ENCODE peak calls at places on chromosomes 7 and 10, in six cellular contexts. One of them, this sample, is unnamed.

GRCh38 chr10:22673785-22674184 is 40.6 kb downstream of the PIP4K2A start:
- DNase-seq in T follicular helper cell: no peak
- DNase-seq in stimulated activated CD4-positive, alpha-beta T cell treated with anti-CD3 and anti-CD28 coated beads, Interleukin-2, amount 100 ng/mL, for 48 hours: no peak
- DNase-seq in activated B cell treated with CpG ODN at 0.5 μM for 24 hours: no peak
- DNase-seq in T-cell: no peak
- DNase-seq in chondrocyte: no peak
- DNase-seq in this sample: no peak

GRCh38 chr7:12178317-12178716 is 32.8 kb upstream of the TMEM106B start:
- DNase-seq in chondrocyte: no peak
- DNase-seq in T follicular helper cell: no peak
- DNase-seq in activated B cell treated with CpG ODN at 0.5 μM for 24 hours: no peak
- DNase-seq in T-cell: no peak
- DNase-seq in stimulated activated CD4-positive, alpha-beta T cell treated with anti-CD3 and anti-CD28 coated beads, Interleukin-2, amount 100 ng/mL, for 48 hours: no peak
- DNase-seq in this sample: no peak

GRCh38 chr7:39946693-39947092 is 3.4 kb upstream of the CDK13 start:
- DNase-seq in chondrocyte: no peak
- DNase-seq in T-cell: no peak
- DNase-seq in activated B cell treated with CpG ODN at 0.5 μM for 24 hours: no peak
- DNase-seq in stimulated activated CD4-positive, alpha-beta T cell treated with anti-CD3 and anti-CD28 coated beads, Interleukin-2, amount 100 ng/mL, for 48 hours: no peak
- DNase-seq in T follicular helper cell: no peak
- DNase-seq in this sample: no peak

GRCh38 chr10:80452069-80452468 is 2.0 kb upstream of the TSPAN14 start:
- DNase-seq in stimulated activated CD4-positive, alpha-beta T cell treated with anti-CD3 and anti-CD28 coated beads, Interleukin-2, amount 100 ng/mL, for 48 hours: no peak
- DNase-seq in T-cell: no peak
- DNase-seq in T follicular helper cell: no peak
- DNase-seq in chondrocyte: no peak
- DNase-seq in activated B cell treated with CpG ODN at 0.5 μM for 24 hours: no peak
- DNase-seq in this sample: no peak

GRCh38 chr10:7593905-7594304 is 72.9 kb downstream of the ITIH5 start:
- DNase-seq in chondrocyte: no peak
- DNase-seq in activated B cell treated with CpG ODN at 0.5 μM for 24 hours: no peak
- DNase-seq in T-cell: no peak
- DNase-seq in T follicular helper cell: no peak
- DNase-seq in stimulated activated CD4-positive, alpha-beta T cell treated with anti-CD3 and anti-CD28 coated beads, Interleukin-2, amount 100 ng/mL, for 48 hours: no peak
- DNase-seq in this sample: no peak

GRCh38 chr10:80472234-80473095 is 18.4 kb downstream of the TSPAN14 start:
- DNase-seq in T-cell: no peak
- DNase-seq in chondrocyte: no peak
- DNase-seq in T follicular helper cell: peak
- DNase-seq in activated B cell treated with CpG ODN at 0.5 μM for 24 hours: no peak
- DNase-seq in stimulated activated CD4-positive, alpha-beta T cell treated with anti-CD3 and anti-CD28 coated beads, Interleukin-2, amount 100 ng/mL, for 48 hours: no peak
- DNase-seq in this sample: no peak

GRCh38 chr7:101608772-101609713 is 20.1 kb downstream of the MYL10 start:
- DNase-seq in chondrocyte: no peak
- DNase-seq in stimulated activated CD4-positive, alpha-beta T cell treated with anti-CD3 and anti-CD28 coated beads, Interleukin-2, amount 100 ng/mL, for 48 hours: no peak
- DNase-seq in activated B cell treated with CpG ODN at 0.5 μM for 24 hours: no peak
- DNase-seq in T-cell: no peak
- DNase-seq in T follicular helper cell: no peak
- DNase-seq in this sample: peak

GRCh38 chr7:73569042-73569608 is 9.3 kb downstream of the TBL2 start:
- DNase-seq in stimulated activated CD4-positive, alpha-beta T cell treated with anti-CD3 and anti-CD28 coated beads, Interleukin-2, amount 100 ng/mL, for 48 hours: no peak
- DNase-seq in T-cell: no peak
- DNase-seq in activated B cell treated with CpG ODN at 0.5 μM for 24 hours: no peak
- DNase-seq in T follicular helper cell: no peak
- DNase-seq in chondrocyte: no peak
- DNase-seq in this sample: no peak

GRCh38 chr7:97126483-97127171 is 9.1 kb downstream of the SDHAF3 start:
- DNase-seq in T-cell: no peak
- DNase-seq in chondrocyte: no peak
- DNase-seq in T follicular helper cell: no peak
- DNase-seq in stimulated activated CD4-positive, alpha-beta T cell treated with anti-CD3 and anti-CD28 coated beads, Interleukin-2, amount 100 ng/mL, for 48 hours: no peak
- DNase-seq in activated B cell treated with CpG ODN at 0.5 μM for 24 hours: no peak
- DNase-seq in this sample: no peak

GRCh38 chr10:79410315-79411094 is 34.9 kb downstream of the ZCCHC24 start:
- DNase-seq in T follicular helper cell: no peak
- DNase-seq in chondrocyte: peak
- DNase-seq in T-cell: no peak
- DNase-seq in stimulated activated CD4-positive, alpha-beta T cell treated with anti-CD3 and anti-CD28 coated beads, Interleukin-2, amount 100 ng/mL, for 48 hours: no peak
- DNase-seq in activated B cell treated with CpG ODN at 0.5 μM for 24 hours: no peak
- DNase-seq in this sample: no peak

GRCh38 chr7:14184292-14184864 is 194.9 kb upstream of the ETV1 start:
- DNase-seq in activated B cell treated with CpG ODN at 0.5 μM for 24 hours: no peak
- DNase-seq in T follicular helper cell: no peak
- DNase-seq in T-cell: no peak
- DNase-seq in chondrocyte: no peak
- DNase-seq in stimulated activated CD4-positive, alpha-beta T cell treated with anti-CD3 and anti-CD28 coated beads, Interleukin-2, amount 100 ng/mL, for 48 hours: no peak
- DNase-seq in this sample: no peak

GRCh38 chr7:95546647-95547046 is 49.7 kb downstream of the PDK4 start:
- DNase-seq in stimulated activated CD4-positive, alpha-beta T cell treated with anti-CD3 and anti-CD28 coated beads, Interleukin-2, amount 100 ng/mL, for 48 hours: no peak
- DNase-seq in chondrocyte: no peak
- DNase-seq in T follicular helper cell: no peak
- DNase-seq in T-cell: no peak
- DNase-seq in activated B cell treated with CpG ODN at 0.5 μM for 24 hours: no peak
- DNase-seq in this sample: no peak

GRCh38 chr10:22931948-22932347 is 4.1 kb downstream of the ARMC3 start:
- DNase-seq in chondrocyte: no peak
- DNase-seq in stimulated activated CD4-positive, alpha-beta T cell treated with anti-CD3 and anti-CD28 coated beads, Interleukin-2, amount 100 ng/mL, for 48 hours: no peak
- DNase-seq in activated B cell treated with CpG ODN at 0.5 μM for 24 hours: no peak
- DNase-seq in T-cell: no peak
- DNase-seq in T follicular helper cell: no peak
- DNase-seq in this sample: no peak

GRCh38 chr7:39622609-39623311 is 612 bp upstream of the RALA start:
- DNase-seq in T-cell: no peak
- DNase-seq in stimulated activated CD4-positive, alpha-beta T cell treated with anti-CD3 and anti-CD28 coated beads, Interleukin-2, amount 100 ng/mL, for 48 hours: no peak
- DNase-seq in chondrocyte: no peak
- DNase-seq in T follicular helper cell: no peak
- DNase-seq in activated B cell treated with CpG ODN at 0.5 μM for 24 hours: no peak
- DNase-seq in this sample: no peak

GRCh38 chr10:95196053-95196452 is 2.0 kb downstream of the ACSM6 start:
- DNase-seq in activated B cell treated with CpG ODN at 0.5 μM for 24 hours: no peak
- DNase-seq in T follicular helper cell: no peak
- DNase-seq in T-cell: no peak
- DNase-seq in chondrocyte: no peak
- DNase-seq in stimulated activated CD4-positive, alpha-beta T cell treated with anti-CD3 and anti-CD28 coated beads, Interleukin-2, amount 100 ng/mL, for 48 hours: no peak
- DNase-seq in this sample: no peak

GRCh38 chr10:44356139-44357115 is 28.5 kb downstream of the CXCL12 start:
- DNase-seq in stimulated activated CD4-positive, alpha-beta T cell treated with anti-CD3 and anti-CD28 coated beads, Interleukin-2, amount 100 ng/mL, for 48 hours: no peak
- DNase-seq in chondrocyte: peak
- DNase-seq in T-cell: no peak
- DNase-seq in T follicular helper cell: no peak
- DNase-seq in activated B cell treated with CpG ODN at 0.5 μM for 24 hours: no peak
- DNase-seq in this sample: no peak

GRCh38 chr7:70301673-70302072 is 703.4 kb downstream of the AUTS2 start:
- DNase-seq in stimulated activated CD4-positive, alpha-beta T cell treated with anti-CD3 and anti-CD28 coated beads, Interleukin-2, amount 100 ng/mL, for 48 hours: no peak
- DNase-seq in activated B cell treated with CpG ODN at 0.5 μM for 24 hours: no peak
- DNase-seq in T follicular helper cell: no peak
- DNase-seq in chondrocyte: no peak
- DNase-seq in T-cell: no peak
- DNase-seq in this sample: no peak

GRCh38 chr7:156475666-156476065 is 164.9 kb upstream of the RNF32 start:
- DNase-seq in T follicular helper cell: no peak
- DNase-seq in stimulated activated CD4-positive, alpha-beta T cell treated with anti-CD3 and anti-CD28 coated beads, Interleukin-2, amount 100 ng/mL, for 48 hours: no peak
- DNase-seq in activated B cell treated with CpG ODN at 0.5 μM for 24 hours: no peak
- DNase-seq in T-cell: no peak
- DNase-seq in chondrocyte: no peak
- DNase-seq in this sample: peak

GRCh38 chr10:31034041-31034918 is 2.6 kb upstream of the ZNF438 start:
- DNase-seq in T-cell: no peak
- DNase-seq in activated B cell treated with CpG ODN at 0.5 μM for 24 hours: no peak
- DNase-seq in T follicular helper cell: no peak
- DNase-seq in stimulated activated CD4-positive, alpha-beta T cell treated with anti-CD3 and anti-CD28 coated beads, Interleukin-2, amount 100 ng/mL, for 48 hours: no peak
- DNase-seq in chondrocyte: no peak
- DNase-seq in this sample: no peak

GRCh38 chr10:103367379-103367781 is 396 bp upstream of the TAF5 start:
- DNase-seq in T-cell: no peak
- DNase-seq in T follicular helper cell: no peak
- DNase-seq in stimulated activated CD4-positive, alpha-beta T cell treated with anti-CD3 and anti-CD28 coated beads, Interleukin-2, amount 100 ng/mL, for 48 hours: no peak
- DNase-seq in activated B cell treated with CpG ODN at 0.5 μM for 24 hours: no peak
- DNase-seq in chondrocyte: no peak
- DNase-seq in this sample: no peak

GRCh38 chr10:23294638-23295247 is 49.9 kb downstream of the C10orf67 start:
- DNase-seq in stimulated activated CD4-positive, alpha-beta T cell treated with anti-CD3 and anti-CD28 coated beads, Interleukin-2, amount 100 ng/mL, for 48 hours: no peak
- DNase-seq in activated B cell treated with CpG ODN at 0.5 μM for 24 hours: no peak
- DNase-seq in T follicular helper cell: no peak
- DNase-seq in T-cell: no peak
- DNase-seq in chondrocyte: no peak
- DNase-seq in this sample: no peak

GRCh38 chr10:122116331-122116730 is 127.4 kb downstream of the TACC2 start:
- DNase-seq in chondrocyte: no peak
- DNase-seq in T-cell: no peak
- DNase-seq in stimulated activated CD4-positive, alpha-beta T cell treated with anti-CD3 and anti-CD28 coated beads, Interleukin-2, amount 100 ng/mL, for 48 hours: no peak
- DNase-seq in activated B cell treated with CpG ODN at 0.5 μM for 24 hours: no peak
- DNase-seq in T follicular helper cell: no peak
- DNase-seq in this sample: no peak

GRCh38 chr7:101728888-101729883 is 88.2 kb upstream of the CUX1 start:
- DNase-seq in activated B cell treated with CpG ODN at 0.5 μM for 24 hours: no peak
- DNase-seq in chondrocyte: no peak
- DNase-seq in T follicular helper cell: no peak
- DNase-seq in T-cell: no peak
- DNase-seq in stimulated activated CD4-positive, alpha-beta T cell treated with anti-CD3 and anti-CD28 coated beads, Interleukin-2, amount 100 ng/mL, for 48 hours: no peak
- DNase-seq in this sample: no peak

This sample was measured in upper lobe of left lung.